ENCODE peak calls at places on chromosomes 6 and 20, in six cellular contexts. H, E, X, I, J and Y are unnamed samples.
A peak's percentile ranks its signal among the peaks of the same experiment; 100 is the strongest.

GRCh38 chr6:148147431-148147830 is 195.2 kb upstream of the SASH1 start:
- DNase-seq in J (no peak), I (no peak), E (no peak), H (no peak), X (no peak), Y (no peak)

GRCh38 chr6:156884306-156884705 is 107.1 kb downstream of the ARID1B start:
- DNase-seq in J (no peak), X (no peak), I (no peak), H (no peak), E (no peak), Y (no peak)

GRCh38 chr6:11972806-11973205 is 39.3 kb upstream of the HIVEP1 start:
- DNase-seq in X (no peak), I (no peak), J (no peak), E (no peak), H (no peak), Y (no peak)

GRCh38 chr20:46690219-46691111 is 1.2 kb upstream of the TP53RK start:
- DNase-seq in I (no peak), E (no peak), H (no peak), J (no peak), X (no peak), Y (no peak)

GRCh38 chr20:13941031-13941430 is 49.4 kb downstream of the SEL1L2 start:
- DNase-seq in H (no peak), I (no peak), E (no peak), J (no peak), X (no peak), Y (no peak)

GRCh38 chr20:61535536-61535935 is 283.5 kb downstream of the CDH4 start:
- DNase-seq in E (peak; percentile 27), J (no peak), X (no peak), I (no peak), H (no peak), Y (no peak)

GRCh38 chr6:17986656-17987575 is 519 bp downstream of the KIF13A start:
- DNase-seq in E (peak; percentile 92), H (no peak), I (peak; percentile 53), X (peak; percentile 34), J (peak; percentile 57), Y (peak; percentile 54)

GRCh38 chr20:11453430-11453829 is 464.3 kb upstream of the BTBD3 start:
- DNase-seq in I (no peak), J (peak; percentile 64), X (no peak), E (no peak), H (no peak), Y (no peak)

GRCh38 chr6:68200929-68201328 is 434.2 kb upstream of the ADGRB3 start:
- DNase-seq in I (no peak), X (no peak), H (no peak), E (no peak), J (no peak), Y (no peak)

GRCh38 chr6:2940010-2940850 is 31.1 kb downstream of the SERPINB6 start:
- DNase-seq in I (no peak), X (peak; percentile 25), H (peak; percentile 68), E (peak; percentile 75), J (no peak), Y (peak; percentile 86)

GRCh38 chr6:81861281-81861680 is 108.8 kb upstream of the TENT5A start:
- DNase-seq in E (no peak), X (no peak), H (no peak), J (no peak), I (no peak), Y (no peak)

GRCh38 chr6:106104941-106105340 is 18.8 kb downstream of the PRDM1 start:
- DNase-seq in X (no peak), E (no peak), I (no peak), J (no peak), H (no peak), Y (no peak)

GRCh38 chr6:117397536-117398227 is 28.1 kb downstream of the ROS1 start:
- DNase-seq in H (no peak), J (peak; percentile 57), X (no peak), I (no peak), E (no peak), Y (no peak)

GRCh38 chr20:53981130-53981529 is 89.3 kb downstream of the BCAS1 start:
- DNase-seq in J (no peak), H (no peak), E (no peak), X (no peak), I (no peak), Y (no peak)

GRCh38 chr6:104527761-104528415 is 331.8 kb downstream of the HACE1 start:
- DNase-seq in X (peak; percentile 70), J (peak; percentile 30), H (no peak), E (no peak), I (peak; percentile 14), Y (no peak)

GRCh38 chr6:3882865-3883264 is 33.7 kb downstream of the FAM50B start:
- DNase-seq in X (no peak), H (no peak), I (peak; percentile 32), J (peak; percentile 70), E (no peak), Y (no peak)

GRCh38 chr6:168301648-168302398 is 17.8 kb downstream of the DACT2 start:
- DNase-seq in I (no peak), E (peak; percentile 50), J (no peak), X (no peak), H (no peak), Y (no peak)

GRCh38 chr6:3850451-3851203 is 1.5 kb downstream of the FAM50B start:
- DNase-seq in E (peak; percentile 82), J (no peak), I (no peak), X (no peak), H (no peak), Y (peak; percentile 34)

GRCh38 chr6:146028250-146028789 is 542 bp upstream of the GRM1 start:
- DNase-seq in E (peak; percentile 78), H (no peak), X (no peak), I (peak; percentile 16), J (peak; percentile 51), Y (peak; percentile 72)

GRCh38 chr6:169452117-169452868 is 198.6 kb upstream of the THBS2 start:
- DNase-seq in X (no peak), E (no peak), I (peak; percentile 92), J (peak; percentile 94), H (no peak), Y (no peak)

GRCh38 chr6:147710890-147711289 is 202.4 kb downstream of the SAMD5 start:
- DNase-seq in X (no peak), E (no peak), H (no peak), J (no peak), I (no peak), Y (no peak)

GRCh38 chr6:41577865-41578713 is 31.9 kb downstream of the FOXP4 start:
- DNase-seq in H (no peak), E (no peak), I (no peak), J (peak; percentile 57), X (no peak), Y (no peak)

GRCh38 chr6:13709698-13710551 is 1.7 kb downstream of the RANBP9 start:
- DNase-seq in H (no peak), X (peak; percentile 54), J (peak; percentile 62), E (no peak), I (no peak), Y (no peak)

GRCh38 chr6:165662671-165663282 is at the start of gene PDE10A:
- DNase-seq in H (no peak), I (peak; percentile 61), J (peak; percentile 20), X (no peak), E (no peak), Y (peak; percentile 48)

GRCh38 chr6:38187285-38187684 is 367.8 kb downstream of the ZFAND3 start:
- DNase-seq in X (no peak), E (peak; percentile 16), I (no peak), H (no peak), J (no peak), Y (no peak)
- TF ChIP-seq CTCF in X (no peak), E (no peak), I (no peak), H (no peak), J (no peak), Y (no peak)

DNA sequence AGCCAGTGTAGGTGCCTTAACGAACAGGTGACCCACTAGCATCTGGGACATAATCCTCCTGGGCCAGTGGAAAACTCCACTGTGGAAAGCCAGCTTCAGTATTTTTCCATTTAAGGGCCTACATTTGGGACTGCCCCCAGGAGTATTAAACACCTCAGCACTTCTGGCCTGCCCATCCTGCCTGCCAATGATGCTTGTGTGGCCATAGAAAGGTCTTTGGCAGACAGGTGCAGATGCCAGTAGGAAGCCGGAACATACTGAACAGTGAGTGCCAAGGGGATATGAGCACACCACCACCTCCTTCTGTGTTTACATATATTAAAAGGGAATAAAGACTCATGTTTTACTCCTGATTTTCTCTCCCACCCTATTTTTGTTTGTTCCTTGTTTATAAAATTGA is 19.9 kb downstream of the MCM8 start:
- DNase-seq in I (no peak), E (no peak), J (no peak), X (no peak), H (no peak), Y (no peak)
- TF ChIP-seq CTCF in I (no peak), E (no peak), J (no peak), X (no peak), H (no peak), Y (no peak)

DNA sequence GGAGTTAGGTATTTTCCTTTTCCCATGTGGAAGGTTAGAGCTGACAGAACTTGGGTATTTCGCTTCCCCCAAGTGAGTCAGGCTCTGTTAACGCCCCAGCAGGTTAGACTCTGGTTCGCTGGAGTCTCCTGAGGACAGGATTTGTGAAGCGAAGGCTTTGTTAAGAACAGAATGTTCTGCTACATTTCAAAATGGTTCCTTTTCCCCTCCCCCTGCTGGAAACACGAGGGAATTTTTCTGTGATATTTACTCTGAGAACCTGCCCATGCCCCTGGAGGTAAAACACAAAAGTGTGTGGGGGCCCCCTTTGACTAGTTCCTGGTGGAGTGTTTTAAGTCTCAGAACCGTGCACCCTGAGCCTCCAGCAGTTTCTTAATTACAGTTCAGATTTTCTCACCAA is 731.4 kb upstream of the CITED2 start:
- DNase-seq in X (no peak), E (no peak), H (no peak), I (no peak), J (peak; percentile 17), Y (no peak)
- TF ChIP-seq CTCF in X (peak; percentile 25), E (no peak), H (no peak), I (no peak), J (no peak), Y (no peak)

GRCh38 chr6:42961020-42961470 is 491 bp downstream of the GNMT start:
- DNase-seq in I (no peak), J (no peak), X (no peak), H (no peak), E (no peak), Y (no peak)

GRCh38 chr6:42962096-42962495 is 1.5 kb downstream of the GNMT start:
- DNase-seq in H (no peak), I (no peak), X (no peak), J (no peak), E (peak; percentile 48), Y (no peak)

GRCh38 chr6:42959917-42960242 is 674 bp upstream of the GNMT start:
- DNase-seq in X (no peak), I (no peak), J (no peak), E (no peak), H (no peak), Y (no peak)

GRCh38 chr6:42960243-42961019 is at the start of gene GNMT:
- DNase-seq in J (no peak), X (no peak), H (peak; percentile 51), E (peak; percentile 89), I (peak; percentile 38), Y (peak; percentile 58)

GRCh38 chr6:42958125-42958524 is 2.4 kb upstream of the GNMT start:
- DNase-seq in J (peak; percentile 18), X (no peak), H (no peak), E (peak; percentile 40), I (no peak), Y (no peak)
- TF ChIP-seq CTCF in J (no peak), X (no peak), H (no peak), E (no peak), I (no peak), Y (no peak)